ENCODE peak calls at places on chromosomes 1 and 21, in six cellular contexts. U is HCT116, B is K562, Y is body of pancreas, I is fibroblast of mammary gland, N is heart left ventricle. J is an unnamed sample.

GRCh38 chr1:228404107-228404720 is 2.4 kb downstream of the TRIM11 start:
- DNase-seq in U (no peak), N (no peak), I (no peak), B (no peak), Y (no peak), J (no peak)

GRCh38 chr1:61337981-61338848 is 255.9 kb downstream of the NFIA start:
- DNase-seq in I (peak; percentile 88), N (peak; percentile 74), U (peak; percentile 73), B (no peak), Y (peak; percentile 79), J (peak; percentile 88)

GRCh38 chr1:227788279-227789041 is 27.0 kb upstream of the PRSS38 start:
- DNase-seq in I (no peak), B (no peak), Y (no peak), U (peak; percentile 38), N (no peak), J (no peak)

GRCh38 chr21:36576441-36576840 is 96.5 kb upstream of the CLDN14 start:
- DNase-seq in Y (no peak), B (no peak), N (no peak), U (no peak), I (no peak), J (no peak)

GRCh38 chr1:67618285-67619018 is 66.5 kb upstream of the GADD45A start:
- DNase-seq in B (no peak), Y (peak; percentile 60), I (peak; percentile 94), U (no peak), N (peak; percentile 49), J (peak; percentile 95)

GRCh38 chr1:69794831-69795230 is 227.1 kb downstream of the LRRC7 start:
- DNase-seq in Y (no peak), N (no peak), I (peak; percentile 4), U (no peak), B (no peak), J (no peak)

GRCh38 chr1:184242507-184242943 is 144.3 kb upstream of the C1orf21 start:
- DNase-seq in N (peak; percentile 19), Y (peak; percentile 39), I (peak; percentile 38), B (no peak), U (no peak), J (peak; percentile 52)

GRCh38 chr21:38857152-38857825 is 51.6 kb downstream of the ETS2 start:
- DNase-seq in I (no peak), U (no peak), N (no peak), Y (no peak), B (peak; percentile 61), J (no peak)

GRCh38 chr1:40248429-40248828 is 692 bp downstream of the TMCO2 start:
- DNase-seq in B (peak; percentile 30), U (no peak), I (no peak), N (no peak), Y (no peak), J (peak; percentile 70)

GRCh38 chr21:15379776-15380175 is 315.0 kb upstream of the NRIP1 start:
- DNase-seq in I (no peak), N (no peak), B (no peak), U (no peak), Y (no peak), J (peak; percentile 6)

GRCh38 chr1:59596432-59596831 is 218.3 kb upstream of the HOOK1 start:
- DNase-seq in N (peak; percentile 34), U (no peak), I (peak; percentile 90), B (no peak), Y (peak; percentile 63), J (peak; percentile 88)

GRCh38 chr1:43367026-43367903 is 546 bp downstream of the ELOVL1 start:
- DNase-seq in I (no peak), U (peak; percentile 46), Y (peak; percentile 25), B (peak; percentile 90), N (peak; percentile 33), J (no peak)

GRCh38 chr1:175887981-175888428 is 144.6 kb upstream of the TNR start:
- DNase-seq in N (peak; percentile 50), Y (peak; percentile 66), I (peak; percentile 56), U (peak; percentile 21), B (peak; percentile 82), J (peak; percentile 40)

GRCh38 chr1:114828251-114828650 is 26.4 kb upstream of the SYCP1 start:
- DNase-seq in Y (no peak), N (no peak), B (no peak), U (no peak), I (peak; percentile 29), J (peak; percentile 2)

GRCh38 chr1:86866665-86867064 is 47.3 kb downstream of the SELENOF start:
- DNase-seq in N (no peak), B (no peak), I (peak; percentile 87), Y (no peak), U (no peak), J (peak; percentile 62)

GRCh38 chr1:188476606-188477005 is 1647.9 kb downstream of the PLA2G4A start:
- DNase-seq in I (no peak), B (no peak), U (no peak), N (no peak), Y (no peak), J (peak; percentile 13)

GRCh38 chr1:150876111-150876434 is 326 bp downstream of the ARNT start:
- DNase-seq in I (peak; percentile 56), N (no peak), B (no peak), Y (no peak), U (peak; percentile 31), J (peak; percentile 65)

GRCh38 chr21:42164064-42164789 is 54.7 kb upstream of the ABCG1 start:
- DNase-seq in U (peak; percentile 29), B (peak; percentile 54), Y (peak; percentile 59), N (peak; percentile 68), I (no peak), J (no peak)

GRCh38 chr1:93080424-93080823 is 1.3 kb downstream of the MTF2 start:
- DNase-seq in N (no peak), B (peak; percentile 57), U (peak; percentile 60), Y (no peak), I (peak; percentile 85), J (peak; percentile 87)

GRCh38 chr1:230392920-230393521 is 33.1 kb downstream of the PGBD5 start:
- DNase-seq in I (no peak), U (no peak), B (no peak), N (no peak), Y (no peak), J (no peak)
- H3K4me3 ChIP-seq in I (no peak overlapping the region), U (no peak overlapping the region), B (no peak overlapping the region), N (no peak overlapping the region), Y (no peak overlapping the region), J (no peak overlapping the region)

DNA sequence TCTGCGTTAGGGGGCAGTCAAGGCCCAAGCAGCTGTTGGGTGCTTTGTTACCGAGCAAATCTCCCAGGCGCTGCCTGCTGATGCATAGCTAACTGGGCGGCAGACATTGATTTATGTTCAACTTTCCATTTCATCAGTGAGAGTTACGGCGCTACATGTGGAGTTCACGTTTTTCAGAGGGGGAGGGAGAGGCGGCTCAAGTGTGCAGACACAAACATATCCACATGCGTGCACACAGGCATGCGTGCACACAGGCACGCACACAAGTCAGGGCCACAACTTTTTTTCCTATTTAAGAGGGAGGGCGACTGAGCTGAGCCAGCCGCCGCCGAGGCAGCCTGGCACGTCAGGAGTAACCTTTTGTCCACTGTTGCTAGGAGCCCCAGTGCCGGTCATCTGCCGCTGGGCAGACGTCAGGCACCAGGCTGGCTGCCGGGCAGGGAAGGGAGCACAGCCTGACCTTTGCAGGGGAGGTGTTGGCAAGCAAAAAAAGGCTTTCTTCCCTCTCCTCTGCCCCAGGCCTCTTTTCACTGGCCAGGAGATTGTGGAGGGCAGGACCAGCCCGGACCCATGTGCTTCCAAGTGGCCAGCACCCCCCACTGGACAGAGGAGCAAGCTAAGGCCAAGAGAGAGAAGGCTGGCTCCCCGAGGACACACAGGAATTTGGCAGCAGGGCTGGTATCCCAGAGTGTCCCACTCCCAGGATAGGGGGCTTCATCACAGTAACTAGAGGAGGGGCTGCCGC is 73.3 kb downstream of the MRPL37 start:
- DNase-seq in B (peak; percentile 84), N (peak; percentile 56), Y (peak; percentile 71), I (peak; percentile 94), U (no peak), J (peak; percentile 91)
- TF ChIP-seq CTCF in B (peak; percentile 73), N (peak; percentile 52), Y (peak; percentile 50), I (peak; percentile 79), U (no peak), J (peak; percentile 81)

GRCh38 chr21:43924421-43925095 is 59.5 kb downstream of the AGPAT3 start:
- DNase-seq in I (no peak), B (no peak), N (no peak), Y (no peak), U (no peak), J (no peak)

GRCh38 chr21:43927591-43928229 is 62.7 kb downstream of the AGPAT3 start:
- DNase-seq in Y (no peak), I (no peak), N (no peak), B (no peak), U (no peak), J (no peak)

GRCh38 chr21:43925096-43925481 is 60.1 kb downstream of the AGPAT3 start:
- DNase-seq in N (no peak), B (no peak), I (no peak), U (no peak), Y (no peak), J (no peak)

GRCh38 chr21:43925609-43926008 is 60.6 kb downstream of the AGPAT3 start:
- DNase-seq in B (no peak), U (no peak), Y (no peak), N (no peak), I (no peak), J (no peak)

DNA sequence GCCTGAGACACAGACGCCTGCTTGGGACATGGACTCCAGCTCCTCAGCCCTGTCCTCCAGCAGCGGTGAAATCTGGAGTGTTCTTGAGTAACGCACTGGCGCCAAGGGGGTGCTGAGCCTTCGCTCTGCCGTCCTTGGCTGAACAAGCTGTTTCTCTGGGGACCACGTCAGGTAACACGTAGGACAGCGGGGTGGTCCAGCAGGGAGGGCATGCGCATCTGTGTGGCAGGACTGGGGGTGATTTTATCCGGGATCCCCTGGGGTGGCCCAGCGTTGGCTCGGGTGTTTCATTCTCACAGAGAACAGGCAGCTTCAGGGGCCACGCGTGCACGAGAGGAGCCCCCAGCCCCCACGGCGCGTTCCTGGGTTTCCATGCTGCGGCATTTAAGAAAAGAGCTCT is 61.2 kb downstream of the AGPAT3 start:
- DNase-seq in N (no peak), B (no peak), U (no peak), I (no peak), Y (no peak), J (no peak)
- H3K4me3 ChIP-seq in N (no peak overlapping the region), B (no peak overlapping the region), U (no peak overlapping the region), I (no peak overlapping the region), Y (no peak overlapping the region), J (no peak overlapping the region)

GRCh38 chr1:182658055-182658454 is 26.3 kb downstream of the RGS8 start:
- DNase-seq in U (no peak), N (no peak), Y (no peak), I (no peak), B (no peak), J (no peak)

GRCh38 chr1:182650678-182651669 is 33.4 kb downstream of the RGS8 start:
- DNase-seq in U (no peak), N (no peak), I (no peak), Y (no peak), B (no peak), J (no peak)

GRCh38 chr1:182649041-182649440 is 35.3 kb downstream of the RGS8 start:
- DNase-seq in U (no peak), N (no peak), B (no peak), I (no peak), Y (no peak), J (no peak)

GRCh38 chr1:182657026-182657425 is 27.4 kb downstream of the RGS8 start:
- DNase-seq in I (no peak), N (no peak), Y (no peak), U (no peak), B (no peak), J (no peak)

DNA sequence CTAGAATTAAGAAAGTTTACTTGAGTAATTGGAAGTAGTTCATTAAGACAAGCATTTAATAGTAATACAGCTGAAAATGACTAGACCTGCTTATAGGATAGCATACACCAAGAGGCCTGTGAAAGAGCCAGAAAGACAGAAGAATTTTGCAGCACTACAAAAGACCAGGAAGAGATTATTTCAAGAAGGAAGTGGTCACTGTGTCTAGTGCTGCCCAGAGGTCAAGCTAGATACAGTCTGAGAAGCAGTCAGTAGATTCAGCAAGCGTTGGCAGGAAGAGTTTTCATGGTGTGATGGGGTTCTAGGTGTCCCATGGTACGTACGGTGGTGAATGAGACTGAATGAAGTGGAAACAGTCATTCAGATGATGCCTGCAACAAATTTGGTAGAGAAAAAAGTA is 31.5 kb downstream of the RGS8 start:
- DNase-seq in N (no peak), Y (no peak), U (no peak), B (no peak), I (no peak), J (no peak)
- TF ChIP-seq CTCF in N (no peak), Y (no peak), U (no peak), B (no peak), I (no peak), J (no peak)